ENCODE peak calls at places on chromosomes 16 and 17, in nine cellular contexts. One of them, this sample, is unnamed.

GRCh38 chr17:73511716-73512115 is 132.5 kb downstream of the SDK2 start:
- DNase-seq in activated effector memory CD4-positive, alpha-beta T cell treated with Interleukin-2 at 50 U/mL for 16 hours: no peak
- DNase-seq in iris pigment epithelial cell: no peak
- DNase-seq in AML-193: no peak
- DNase-seq in RCC 7860: no peak
- DNase-seq in stimulated activated CD4-positive, alpha-beta T cell treated with anti-CD3 and anti-CD28 coated beads, Interleukin-4, amount 100 ng/mL, for 48 hours: no peak
- DNase-seq in dermis microvascular lymphatic vessel endothelial cell: no peak
- DNase-seq in aorta: no peak
- DNase-seq in fibroblast of lung: no peak
- DNase-seq in this sample: no peak

GRCh38 chr17:58487589-58488427 is at the start of gene HSF5:
- DNase-seq in activated effector memory CD4-positive, alpha-beta T cell treated with Interleukin-2 at 50 U/mL for 16 hours: peak; percentile 68
- DNase-seq in iris pigment epithelial cell: peak; percentile 7
- DNase-seq in AML-193: no peak
- DNase-seq in RCC 7860: no peak
- DNase-seq in stimulated activated CD4-positive, alpha-beta T cell treated with anti-CD3 and anti-CD28 coated beads, Interleukin-4, amount 100 ng/mL, for 48 hours: peak; percentile 65
- DNase-seq in dermis microvascular lymphatic vessel endothelial cell: peak; percentile 18
- DNase-seq in aorta: peak; percentile 77
- DNase-seq in fibroblast of lung: peak; percentile 8
- DNase-seq in this sample: peak; percentile 65

GRCh38 chr17:79983456-79983855 is 52.2 kb downstream of the TBC1D16 start:
- DNase-seq in activated effector memory CD4-positive, alpha-beta T cell treated with Interleukin-2 at 50 U/mL for 16 hours: no peak
- DNase-seq in iris pigment epithelial cell: peak; percentile 19
- DNase-seq in AML-193: no peak
- DNase-seq in RCC 7860: no peak
- DNase-seq in stimulated activated CD4-positive, alpha-beta T cell treated with anti-CD3 and anti-CD28 coated beads, Interleukin-4, amount 100 ng/mL, for 48 hours: no peak
- DNase-seq in dermis microvascular lymphatic vessel endothelial cell: no peak
- DNase-seq in aorta: peak; percentile 62
- DNase-seq in fibroblast of lung: peak; percentile 60
- DNase-seq in this sample: no peak

GRCh38 chr17:42181851-42182207 is 887 bp upstream of the KCNH4 start:
- DNase-seq in activated effector memory CD4-positive, alpha-beta T cell treated with Interleukin-2 at 50 U/mL for 16 hours: no peak
- DNase-seq in iris pigment epithelial cell: no peak
- DNase-seq in AML-193: no peak
- DNase-seq in RCC 7860: no peak
- DNase-seq in stimulated activated CD4-positive, alpha-beta T cell treated with anti-CD3 and anti-CD28 coated beads, Interleukin-4, amount 100 ng/mL, for 48 hours: no peak
- DNase-seq in dermis microvascular lymphatic vessel endothelial cell: no peak
- DNase-seq in aorta: no peak
- DNase-seq in fibroblast of lung: no peak
- DNase-seq in this sample: no peak

GRCh38 chr16:19746561-19746960 is 28.5 kb downstream of the IQCK start:
- DNase-seq in activated effector memory CD4-positive, alpha-beta T cell treated with Interleukin-2 at 50 U/mL for 16 hours: no peak
- DNase-seq in iris pigment epithelial cell: no peak
- DNase-seq in AML-193: no peak
- DNase-seq in RCC 7860: no peak
- DNase-seq in stimulated activated CD4-positive, alpha-beta T cell treated with anti-CD3 and anti-CD28 coated beads, Interleukin-4, amount 100 ng/mL, for 48 hours: no peak
- DNase-seq in dermis microvascular lymphatic vessel endothelial cell: peak; percentile 37
- DNase-seq in aorta: no peak
- DNase-seq in fibroblast of lung: peak; percentile 12
- DNase-seq in this sample: no peak

GRCh38 chr17:40906613-40907012 is 21.6 kb upstream of the KRT20 start:
- DNase-seq in activated effector memory CD4-positive, alpha-beta T cell treated with Interleukin-2 at 50 U/mL for 16 hours: no peak
- DNase-seq in iris pigment epithelial cell: no peak
- DNase-seq in AML-193: no peak
- DNase-seq in RCC 7860: no peak
- DNase-seq in stimulated activated CD4-positive, alpha-beta T cell treated with anti-CD3 and anti-CD28 coated beads, Interleukin-4, amount 100 ng/mL, for 48 hours: no peak
- DNase-seq in dermis microvascular lymphatic vessel endothelial cell: no peak
- DNase-seq in aorta: no peak
- DNase-seq in fibroblast of lung: no peak
- DNase-seq in this sample: no peak

GRCh38 chr16:534856-535445 is 7.4 kb downstream of the CAPN15 start:
- DNase-seq in activated effector memory CD4-positive, alpha-beta T cell treated with Interleukin-2 at 50 U/mL for 16 hours: no peak
- DNase-seq in iris pigment epithelial cell: no peak
- DNase-seq in AML-193: no peak
- DNase-seq in RCC 7860: no peak
- DNase-seq in stimulated activated CD4-positive, alpha-beta T cell treated with anti-CD3 and anti-CD28 coated beads, Interleukin-4, amount 100 ng/mL, for 48 hours: no peak
- DNase-seq in dermis microvascular lymphatic vessel endothelial cell: no peak
- DNase-seq in aorta: no peak
- DNase-seq in fibroblast of lung: no peak
- DNase-seq in this sample: no peak

GRCh38 chr16:27326738-27327585 is 13.2 kb downstream of the IL4R start:
- DNase-seq in activated effector memory CD4-positive, alpha-beta T cell treated with Interleukin-2 at 50 U/mL for 16 hours: peak; percentile 18
- DNase-seq in iris pigment epithelial cell: peak; percentile 97
- DNase-seq in AML-193: peak; percentile 88
- DNase-seq in RCC 7860: peak; percentile 92
- DNase-seq in stimulated activated CD4-positive, alpha-beta T cell treated with anti-CD3 and anti-CD28 coated beads, Interleukin-4, amount 100 ng/mL, for 48 hours: no peak
- DNase-seq in dermis microvascular lymphatic vessel endothelial cell: peak; percentile 83
- DNase-seq in aorta: peak; percentile 90
- DNase-seq in fibroblast of lung: peak; percentile 94
- DNase-seq in this sample: peak; percentile 6

GRCh38 chr17:71098071-71098470 is 928.7 kb downstream of the KCNJ2 start:
- DNase-seq in activated effector memory CD4-positive, alpha-beta T cell treated with Interleukin-2 at 50 U/mL for 16 hours: no peak
- DNase-seq in iris pigment epithelial cell: no peak
- DNase-seq in AML-193: no peak
- DNase-seq in RCC 7860: no peak
- DNase-seq in stimulated activated CD4-positive, alpha-beta T cell treated with anti-CD3 and anti-CD28 coated beads, Interleukin-4, amount 100 ng/mL, for 48 hours: no peak
- DNase-seq in dermis microvascular lymphatic vessel endothelial cell: no peak
- DNase-seq in aorta: no peak
- DNase-seq in fibroblast of lung: no peak
- DNase-seq in this sample: no peak

GRCh38 chr17:6443692-6444572 is at the start of gene PIMREG:
- DNase-seq in activated effector memory CD4-positive, alpha-beta T cell treated with Interleukin-2 at 50 U/mL for 16 hours: peak; percentile 87
- DNase-seq in iris pigment epithelial cell: peak; percentile 94
- DNase-seq in AML-193: peak; percentile 69
- DNase-seq in RCC 7860: peak; percentile 82
- DNase-seq in stimulated activated CD4-positive, alpha-beta T cell treated with anti-CD3 and anti-CD28 coated beads, Interleukin-4, amount 100 ng/mL, for 48 hours: peak; percentile 96
- DNase-seq in dermis microvascular lymphatic vessel endothelial cell: peak; percentile 94
- DNase-seq in aorta: peak; percentile 98
- DNase-seq in fibroblast of lung: peak; percentile 91
- DNase-seq in this sample: peak; percentile 93